ENCODE peak calls at places on chromosomes 2 and 18, in seven cellular contexts. I, B, C, Z, D, O and V are unnamed samples.

GRCh38 chr2:62195421-62196277 is at the start of gene B3GNT2:
- DNase-seq in B (peak), Z (peak), I (peak), D (peak), C (peak), O (peak), V (peak)

GRCh38 chr2:211534655-211535054 is 978.3 kb downstream of the CPS1 start:
- DNase-seq in O (no peak), I (no peak), B (no peak), D (no peak), Z (no peak), C (peak), V (no peak)

GRCh38 chr2:70569559-70569958 is 15.9 kb upstream of the TGFA start:
- DNase-seq in C (no peak), Z (no peak), D (no peak), I (no peak), O (no peak), B (no peak), V (no peak)

GRCh38 chr2:143936758-143937562 is 583.0 kb downstream of the ZEB2 start:
- DNase-seq in D (peak), C (peak), O (peak), I (peak), Z (peak), B (peak), V (peak)

GRCh38 chr2:161004379-161004778 is 155.8 kb upstream of the TANK start:
- DNase-seq in Z (no peak), I (no peak), C (no peak), O (no peak), B (no peak), D (no peak), V (no peak)

GRCh38 chr2:176709541-176709951 is 440.3 kb downstream of the MTX2 start:
- DNase-seq in B (no peak), C (no peak), O (peak), I (no peak), Z (no peak), D (no peak), V (no peak)

GRCh38 chr2:47129191-47129711 is 25.9 kb downstream of the STPG4 start:
- DNase-seq in O (no peak), I (no peak), D (no peak), C (peak), Z (peak), B (no peak), V (no peak)

GRCh38 chr2:30234180-30234971 is 3.0 kb downstream of the LBH start:
- DNase-seq in B (peak), O (no peak), I (no peak), Z (no peak), C (peak), D (no peak), V (no peak)

GRCh38 chr2:119419065-119419464 is 12.6 kb upstream of the TMEM37 start:
- DNase-seq in I (no peak), O (no peak), B (no peak), C (no peak), D (no peak), Z (no peak), V (no peak)

GRCh38 chr2:46674451-46674850 is 195.1 kb downstream of the TMEM247 start:
- DNase-seq in D (no peak), O (no peak), B (no peak), I (no peak), Z (no peak), C (no peak), V (no peak)

GRCh38 chr2:26649992-26650712 is 9.0 kb upstream of the CIB4 start:
- DNase-seq in O (no peak), B (no peak), C (no peak), Z (no peak), D (no peak), I (no peak), V (no peak)

GRCh38 chr2:198144621-198145020 is 340.2 kb downstream of the PLCL1 start:
- DNase-seq in I (no peak), O (no peak), Z (no peak), C (peak), B (peak), D (no peak), V (no peak)

GRCh38 chr2:185219981-185220380 is 518.6 kb upstream of the FSIP2 start:
- DNase-seq in I (no peak), B (no peak), D (no peak), O (peak), C (no peak), Z (no peak), V (no peak)

GRCh38 chr2:71932027-71932779 is 215.5 kb downstream of the CYP26B1 start:
- DNase-seq in I (no peak), Z (peak), C (no peak), O (no peak), D (peak), B (no peak), V (peak)

GRCh38 chr2:20416723-20417122 is 30.2 kb upstream of the RHOB start:
- DNase-seq in D (no peak), C (no peak), O (no peak), B (no peak), I (no peak), Z (no peak), V (no peak)

GRCh38 chr2:165182029-165182428 is 21.8 kb downstream of the SCN3A start:
- DNase-seq in Z (no peak), C (no peak), I (no peak), O (no peak), B (no peak), D (no peak), V (no peak)

GRCh38 chr2:150916997-150917396 is 344.7 kb downstream of the RBM43 start:
- DNase-seq in D (no peak), I (no peak), Z (no peak), O (no peak), C (no peak), B (no peak), V (no peak)

GRCh38 chr18:54251606-54252400 is 17.5 kb upstream of the POLI start:
- DNase-seq in B (no peak), D (no peak), I (no peak), O (no peak), C (peak), Z (no peak), V (no peak)

GRCh38 chr2:143553261-143553660 is 424.0 kb downstream of the ARHGAP15 start:
- DNase-seq in D (no peak), O (no peak), Z (no peak), B (peak), C (no peak), I (no peak), V (no peak)

GRCh38 chr2:144268036-144268678 is 251.8 kb downstream of the ZEB2 start:
- DNase-seq in B (no peak), O (no peak), Z (peak), I (no peak), D (no peak), C (no peak), V (no peak)

GRCh38 chr2:102399499-102400141 is 23.3 kb upstream of the IL18RAP start:
- DNase-seq in D (no peak), O (no peak), C (no peak), Z (no peak), I (no peak), B (no peak), V (no peak)

GRCh38 chr2:9805435-9806297 is 37.6 kb upstream of the TAF1B start:
- DNase-seq in C (no peak), D (peak), Z (no peak), I (no peak), O (no peak), B (no peak), V (no peak)

GRCh38 chr2:161681043-161681442 is 56.8 kb downstream of the SLC4A10 start:
- DNase-seq in I (no peak), O (no peak), Z (no peak), B (no peak), D (no peak), C (no peak), V (no peak)

GRCh38 chr2:216194561-216194960 is 85.4 kb downstream of the XRCC5 start:
- DNase-seq in Z (no peak), C (no peak), I (no peak), D (no peak), O (no peak), B (no peak), V (no peak)

GRCh38 chr2:1869987-1870386 is 125.7 kb upstream of the PXDN start:
- DNase-seq in B (no peak), D (no peak), O (no peak), Z (no peak), I (no peak), C (no peak), V (no peak)

GRCh38 chr2:148914463-148914862 is 39.4 kb downstream of the KIF5C start:
- DNase-seq in C (no peak), D (no peak), B (no peak), I (no peak), Z (no peak), O (peak), V (no peak)

GRCh38 chr18:26415631-26416030 is 132.7 kb downstream of the KCTD1 start:
- DNase-seq in D (no peak), I (no peak), C (no peak), Z (no peak), O (no peak), B (no peak), V (no peak)

GRCh38 chr2:9103663-9104277 is 100.3 kb upstream of the MBOAT2 start:
- DNase-seq in D (no peak), O (no peak), C (no peak), Z (no peak), B (no peak), I (no peak), V (no peak)

GRCh38 chr18:68847219-68847860 is 49.5 kb downstream of the CCDC102B start:
- DNase-seq in Z (no peak), B (no peak), O (no peak), C (peak), D (no peak), I (no peak), V (no peak)

DNA sequence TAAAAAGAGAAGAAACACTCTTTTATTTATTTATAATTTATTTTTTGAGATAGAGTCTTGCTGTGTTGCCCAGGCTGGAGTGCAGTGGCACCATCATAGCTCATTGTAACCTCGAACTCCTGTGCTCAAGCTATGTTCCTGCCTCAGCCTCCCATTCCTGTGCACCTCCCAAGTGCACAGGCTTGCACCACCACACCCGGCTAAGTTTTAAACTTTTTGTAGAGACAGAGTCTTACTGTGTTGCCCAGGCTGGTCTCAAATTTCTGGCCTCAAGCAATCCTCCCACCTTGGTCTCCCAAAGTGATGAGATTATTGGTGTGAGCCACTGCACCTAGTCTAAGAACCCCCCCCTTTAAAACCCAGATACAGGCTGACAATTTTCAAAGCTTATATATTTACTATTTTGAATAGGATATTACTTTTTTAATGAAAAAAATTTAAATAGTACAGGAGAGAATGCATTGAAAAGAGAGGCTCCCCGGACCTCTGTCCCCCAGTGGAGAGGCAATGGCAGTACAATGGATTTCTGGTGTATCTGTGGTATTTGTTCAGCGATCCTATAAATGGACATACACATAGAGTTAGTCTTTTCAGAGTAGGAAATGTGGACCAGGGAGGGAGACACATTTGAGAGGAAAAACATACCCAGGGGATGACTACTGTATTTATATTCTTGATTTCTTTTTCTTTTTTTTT is 48.1 kb upstream of the CNOT11 start:
- DNase-seq in C (no peak), B (no peak), D (no peak), Z (no peak), O (no peak), I (no peak), V (no peak)
- TF ChIP-seq CTCF in C (no peak), B (no peak), D (no peak), Z (peak), O (no peak), I (no peak), V (no peak)

GRCh38 chr2:98777076-98777475 is 46.1 kb upstream of the MGAT4A start:
- DNase-seq in B (no peak), I (no peak), C (no peak), O (no peak), D (no peak), Z (no peak), V (no peak)

GRCh38 chr2:98778741-98779483 is 48.0 kb upstream of the MGAT4A start:
- DNase-seq in C (no peak), B (no peak), Z (no peak), I (no peak), O (no peak), D (no peak), V (no peak)

GRCh38 chr2:98777710-98778109 is 46.8 kb upstream of the MGAT4A start:
- DNase-seq in Z (no peak), C (no peak), O (no peak), D (no peak), I (no peak), B (no peak), V (no peak)

GRCh38 chr2:98775146-98775988 is 44.4 kb upstream of the MGAT4A start:
- DNase-seq in Z (no peak), O (no peak), I (no peak), D (no peak), C (no peak), B (no peak), V (no peak)

GRCh38 chr2:98778153-98778552 is 47.2 kb upstream of the MGAT4A start:
- DNase-seq in D (no peak), I (no peak), C (no peak), Z (no peak), O (no peak), B (no peak), V (no peak)
- TF ChIP-seq CTCF in D (no peak), I (no peak), C (no peak), Z (no peak), O (no peak), B (no peak), V (no peak)

GRCh38 chr18:57956495-57956894 is 87.5 kb upstream of the NEDD4L start:
- DNase-seq in Z (no peak), I (no peak), C (no peak), O (no peak), D (no peak), B (no peak), V (no peak)

GRCh38 chr18:57957210-57957609 is 86.8 kb upstream of the NEDD4L start:
- DNase-seq in C (no peak), I (no peak), Z (no peak), B (no peak), O (no peak), D (no peak), V (no peak)

GRCh38 chr18:57961411-57961810 is 82.6 kb upstream of the NEDD4L start:
- DNase-seq in I (no peak), B (no peak), Z (no peak), C (no peak), D (no peak), O (no peak), V (no peak)

GRCh38 chr18:57961876-57962505 is 82.0 kb upstream of the NEDD4L start:
- DNase-seq in O (no peak), B (no peak), I (no peak), C (no peak), Z (no peak), D (no peak), V (no peak)

DNA sequence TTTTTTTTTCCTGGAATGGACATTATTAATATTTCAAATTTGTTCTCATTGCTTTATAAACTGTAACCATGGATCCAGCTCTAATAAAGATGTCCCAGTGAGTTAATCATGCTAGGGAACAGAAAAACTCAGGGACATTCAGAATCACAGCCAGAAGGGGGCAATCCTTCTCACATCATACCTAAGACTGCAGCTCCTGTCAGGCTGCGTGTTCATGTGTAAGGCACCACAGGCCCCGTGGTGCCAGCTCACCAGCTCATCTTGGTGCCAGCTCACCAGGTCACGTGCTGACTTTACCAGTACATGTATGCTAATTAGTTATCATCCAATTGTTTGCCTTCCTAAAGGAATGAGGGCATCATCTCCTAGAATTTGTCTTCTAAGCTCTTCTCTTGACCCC is 84.7 kb upstream of the NEDD4L start:
- DNase-seq in O (no peak), B (peak), C (peak), I (peak), Z (peak), D (peak), V (peak)
- TF ChIP-seq CTCF in O (peak), B (no peak), C (peak), I (peak), Z (peak), D (peak), V (no peak)

DNA sequence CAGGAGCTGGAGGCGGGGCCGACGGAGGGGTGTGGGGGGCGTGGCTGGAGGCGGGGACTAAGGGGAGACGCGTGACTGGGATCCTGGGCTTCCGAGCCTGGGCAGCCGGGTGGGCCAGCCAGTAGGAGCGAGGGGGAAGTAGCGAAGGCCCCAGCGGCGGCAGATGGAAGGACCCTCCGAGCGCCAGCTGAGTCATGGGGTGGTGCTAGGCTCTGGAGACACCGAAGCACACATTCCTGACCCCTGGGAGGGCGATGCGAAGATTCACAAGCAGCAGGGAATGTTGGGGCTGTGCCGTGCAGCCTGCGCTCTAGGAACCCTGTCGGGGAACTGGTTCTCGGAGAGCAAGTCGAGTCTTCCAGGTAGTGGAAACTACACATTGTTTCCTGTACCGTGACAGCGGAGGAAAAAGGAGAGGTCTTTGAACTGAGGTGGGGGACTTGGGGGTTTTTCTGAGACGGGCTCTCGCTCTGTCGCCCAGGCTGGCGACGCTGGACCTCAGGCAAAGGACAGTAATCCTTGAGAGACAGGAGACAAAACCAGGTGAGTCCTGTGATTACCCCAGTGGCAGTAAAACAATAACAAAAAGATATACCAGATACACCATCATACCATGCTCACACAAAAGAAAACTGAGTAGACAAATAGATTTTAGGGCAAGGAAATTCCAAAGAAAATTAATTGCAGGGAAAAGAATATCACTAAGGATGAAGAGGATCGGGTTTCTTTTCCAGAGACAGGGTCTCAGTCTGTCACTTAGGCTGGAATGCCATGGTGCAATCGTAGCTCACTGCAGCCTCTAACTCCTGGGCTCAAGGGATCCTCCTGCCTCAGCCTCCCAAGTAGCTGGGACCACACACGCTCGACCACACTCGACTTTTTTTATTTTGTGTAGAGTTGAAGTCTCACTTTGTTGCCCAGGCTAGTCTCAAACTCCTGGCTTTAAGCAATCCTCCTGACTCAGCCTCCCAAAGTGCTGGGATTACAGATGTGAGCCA is 828 bp upstream of the AFG3L2 start:
- DNase-seq in D (no peak), O (no peak), I (no peak), Z (no peak), C (peak), B (no peak), V (peak)
- TF ChIP-seq CTCF in D (no peak), O (no peak), I (no peak), Z (peak), C (peak), B (no peak), V (peak)

GRCh38 chr2:48545244-48545643 is 15.3 kb downstream of the STON1 start:
- DNase-seq in O (no peak), I (no peak), C (peak), B (no peak), D (no peak), Z (peak), V (no peak)
- TF ChIP-seq CTCF in O (no peak), I (no peak), C (peak), B (no peak), D (no peak), Z (peak), V (no peak)

GRCh38 chr2:201419057-201419635 is 32.1 kb downstream of the TRAK2 start:
- DNase-seq in D (no peak), B (no peak), I (no peak), Z (no peak), O (no peak), C (no peak), V (no peak)
- TF ChIP-seq CTCF in D (no peak), B (no peak), I (no peak), Z (no peak), O (no peak), C (no peak), V (no peak)

GRCh38 chr18:27428120-27428519 is 243.0 kb upstream of the CHST9 start:
- DNase-seq in I (no peak), B (no peak), C (no peak), Z (peak), O (no peak), D (no peak), V (no peak)
- TF ChIP-seq CTCF in I (no peak), B (no peak), C (no peak), Z (peak), O (no peak), D (no peak), V (no peak)

DNA sequence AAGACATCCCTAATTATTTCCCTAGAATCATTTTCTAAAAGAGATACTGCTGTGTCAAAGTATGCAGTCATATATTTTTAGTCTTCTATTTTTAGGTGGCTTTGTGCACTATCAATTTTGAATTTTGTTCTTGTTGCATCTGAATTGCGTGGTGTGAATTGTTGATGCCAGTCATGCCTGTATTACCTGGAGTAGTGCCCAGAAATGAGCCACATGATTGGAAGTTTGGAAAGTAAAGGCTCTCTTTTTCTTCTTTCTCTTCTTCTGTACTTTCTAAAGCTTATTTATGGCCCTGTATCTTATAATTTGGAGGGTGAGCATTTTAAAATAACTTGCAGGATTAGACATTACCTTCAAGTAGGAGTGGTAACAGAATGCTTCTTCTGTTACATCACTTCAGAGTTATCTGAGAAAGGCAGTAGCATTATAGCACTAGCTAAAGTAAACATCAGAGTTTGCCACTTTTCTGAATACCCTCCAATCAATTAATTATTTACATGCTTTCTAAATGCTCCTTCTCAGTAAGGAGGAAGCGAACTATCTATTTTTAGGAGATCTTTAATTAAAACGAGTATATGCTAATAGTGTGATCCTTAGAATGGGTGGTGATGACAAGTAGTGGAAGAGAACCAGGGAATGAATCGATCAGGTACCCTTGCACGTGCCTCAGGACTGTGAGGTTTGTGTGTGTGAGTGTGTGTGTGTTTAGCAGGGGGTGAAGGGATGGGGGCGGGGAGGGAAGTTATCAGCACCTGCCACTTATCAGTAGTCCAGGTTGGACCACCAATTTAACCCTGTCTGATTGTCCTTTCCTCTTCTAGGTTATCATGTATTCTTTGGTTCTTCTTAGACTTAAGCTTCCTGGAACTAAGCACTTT is 112.5 kb downstream of the MAP3K20 start:
- DNase-seq in Z (no peak), B (no peak), I (no peak), C (no peak), O (no peak), D (no peak), V (no peak)
- TF ChIP-seq CTCF in Z (no peak), B (no peak), I (no peak), C (no peak), O (no peak), D (no peak), V (no peak)